ENCODE peak calls at places on chromosomes 5 and 9, in eight cellular contexts. B is GM06990; I is hepatocyte; F is left kidney; V is dorsolateral prefrontal cortex; A is CD8-positive, alpha-beta memory T cell; H is AG04449; Q is T-helper 9 cell. G is an unnamed sample.

GRCh38 chr5:56649569-56649968 is 165.8 kb upstream of the MAP3K1 start:
- DNase-seq in B (no peak), I (no peak), F (peak), V (no peak), A (no peak), H (no peak), Q (no peak), G (no peak)

GRCh38 chr9:133986774-133987454 is 5.2 kb downstream of the VAV2 start:
- DNase-seq in B (no peak), I (no peak), F (peak), V (no peak), A (no peak), H (no peak), Q (no peak), G (no peak)

GRCh38 chr9:114347675-114348074 is 18.0 kb downstream of the ORM2 start:
- DNase-seq in B (no peak), I (no peak), F (no peak), V (peak), A (no peak), H (no peak), Q (no peak), G (no peak)

GRCh38 chr5:127871448-127872153 is 168.4 kb downstream of the CCDC192 start:
- DNase-seq in B (no peak), I (no peak), F (no peak), V (no peak), A (no peak), H (no peak), Q (no peak), G (no peak)

GRCh38 chr5:116765441-116765840 is 190.8 kb upstream of the SEMA6A start:
- DNase-seq in B (no peak), I (no peak), F (no peak), V (no peak), A (no peak), H (no peak), Q (no peak), G (no peak)

GRCh38 chr9:110015759-110016158 is 192.2 kb downstream of the C9orf152 start:
- DNase-seq in B (no peak), I (no peak), F (no peak), V (no peak), A (no peak), H (no peak), Q (no peak), G (no peak)

GRCh38 chr5:116068028-116068632 is 16.7 kb upstream of the COMMD10 start:
- DNase-seq in B (no peak), I (peak), F (peak), V (no peak), A (peak), H (peak), Q (peak), G (no peak)

GRCh38 chr9:3880851-3881250 is 355.1 kb upstream of the RFX3 start:
- DNase-seq in B (no peak), I (no peak), F (no peak), V (no peak), A (no peak), H (peak), Q (no peak), G (no peak)

GRCh38 chr9:109907400-109907799 is 127.4 kb downstream of the PALM2AKAP2 start:
- DNase-seq in B (peak), I (no peak), F (peak), V (no peak), A (no peak), H (no peak), Q (no peak), G (no peak)

GRCh38 chr5:37047947-37048346 is 171.4 kb downstream of the NIPBL start:
- DNase-seq in B (no peak), I (no peak), F (no peak), V (no peak), A (no peak), H (no peak), Q (no peak), G (no peak)

GRCh38 chr5:14190194-14191164 is 47.3 kb downstream of the TRIO start:
- DNase-seq in B (no peak), I (peak), F (no peak), V (no peak), A (no peak), H (peak), Q (no peak), G (no peak)

GRCh38 chr5:137071941-137072340 is 427.2 kb downstream of the SPOCK1 start:
- DNase-seq in B (no peak), I (no peak), F (no peak), V (no peak), A (no peak), H (no peak), Q (no peak), G (no peak)